ENCODE peak calls at places on chromosomes 11 and 22, in seven cellular contexts. W is thyroid gland, E is left ventricle myocardium inferior, G is mucosa of descending colon, Y is breast epithelium, B is stomach, Q is Peyer's patch. Z is an unnamed sample. For H3K4me1 and H3K9me3, the result is how much of the 10 kb centered on the place peaks cover.

GRCh38 chr11:86919557-86920210 is 35.5 kb downstream of the FZD4 start:
- DNase-seq in W (no peak), E (no peak), G (no peak), Y (no peak), B (no peak), Q (no peak), Z (no peak)

GRCh38 chr22:33083212-33083611 is 25.0 kb upstream of the SYN3 start:
- DNase-seq in W (no peak), E (no peak), G (no peak), Y (no peak), B (no peak), Q (no peak), Z (no peak)

GRCh38 chr22:38554281-38554680 is 15.7 kb downstream of the DMC1 start:
- DNase-seq in W (no peak), E (no peak), G (no peak), Y (no peak), B (no peak), Q (no peak), Z (no peak)

GRCh38 chr11:2258501-2259465 is 11.6 kb downstream of the ASCL2 start:
- DNase-seq in W (no peak), E (no peak), G (no peak), Y (no peak), B (peak), Q (peak), Z (peak)

GRCh38 chr11:120529214-120529613 is 17.7 kb downstream of the GRIK4 start:
- DNase-seq in W (no peak), E (no peak), G (no peak), Y (no peak), B (no peak), Q (no peak), Z (no peak)

GRCh38 chr11:91528965-91529364 is 695.7 kb upstream of the FAT3 start:
- DNase-seq in W (no peak), E (no peak), G (no peak), Y (no peak), B (no peak), Q (no peak), Z (no peak)

GRCh38 chr11:28521075-28521474 is 412.9 kb downstream of the METTL15 start:
- DNase-seq in W (no peak), E (no peak), G (no peak), Y (no peak), B (no peak), Q (no peak), Z (no peak)

GRCh38 chr11:29162490-29162889 is 854.3 kb downstream of the KCNA4 start:
- DNase-seq in W (no peak), E (no peak), G (no peak), Y (no peak), B (no peak), Q (no peak), Z (no peak)

GRCh38 chr22:37979782-37980181 is 4.6 kb downstream of the SOX10 start:
- DNase-seq in W (no peak), E (no peak), G (no peak), Y (no peak), B (no peak), Q (no peak), Z (no peak)

GRCh38 chr11:44952500-44953260 is 2.0 kb upstream of the TP53I11 start:
- DNase-seq in W (peak), E (no peak), G (no peak), Y (no peak), B (no peak), Q (no peak), Z (no peak)

GRCh38 chr11:16891964-16892363 is 122.2 kb downstream of the PLEKHA7 start:
- DNase-seq in W (no peak), E (no peak), G (no peak), Y (no peak), B (no peak), Q (no peak), Z (no peak)

GRCh38 chr11:82906931-82907330 is 5.4 kb downstream of the DDIAS start:
- DNase-seq in W (no peak), E (no peak), G (no peak), Y (no peak), B (no peak), Q (no peak), Z (no peak)

GRCh38 chr11:12287009-12287373 is 90.4 kb upstream of the PARVA start:
- DNase-seq in W (no peak), E (no peak), G (no peak), Y (no peak), B (peak), Q (no peak), Z (peak)

GRCh38 chr11:1565173-1565903 is 6.7 kb downstream of the DUSP8 start:
- DNase-seq in W (no peak), E (no peak), G (peak), Y (no peak), B (no peak), Q (no peak), Z (peak)

GRCh38 chr22:41891407-41891806 is 23.5 kb downstream of the SHISA8 start:
- DNase-seq in W (no peak), E (no peak), G (no peak), Y (no peak), B (no peak), Q (no peak), Z (no peak)

GRCh38 chr11:66727883-66728759 is 895 bp downstream of the SPTBN2 start:
- DNase-seq in W (no peak), E (no peak), G (peak), Y (no peak), B (no peak), Q (no peak), Z (peak)

GRCh38 chr22:31952094-31952401 is 7.7 kb downstream of the YWHAH start:
- DNase-seq in W (no peak), E (no peak), G (no peak), Y (no peak), B (no peak), Q (no peak), Z (no peak)

GRCh38 chr11:75273331-75273988 is 32.9 kb downstream of the TPBGL start:
- DNase-seq in W (no peak), E (no peak), G (no peak), Y (no peak), B (no peak), Q (peak), Z (peak)

GRCh38 chr11:22477312-22477711 is 139.1 kb downstream of the SLC17A6 start:
- DNase-seq in W (no peak), E (no peak), G (no peak), Y (no peak), B (no peak), Q (no peak), Z (no peak)

GRCh38 chr11:5196067-5196466 is 4.4 kb downstream of the OR51V1 start:
- DNase-seq in W (no peak), E (no peak), G (no peak), Y (no peak), B (no peak), Q (no peak), Z (no peak)

GRCh38 chr11:31118566-31118965 is 251.0 kb downstream of the DCDC1 start:
- DNase-seq in W (no peak), E (no peak), G (no peak), Y (no peak), B (no peak), Q (no peak), Z (no peak)

GRCh38 chr11:94305146-94305545 is 766 bp downstream of the IZUMO1R start:
- DNase-seq in W (no peak), E (no peak), G (no peak), Y (no peak), B (no peak), Q (no peak), Z (no peak)

GRCh38 chr11:85955531-85955930 is 100.3 kb downstream of the CCDC83 start:
- DNase-seq in W (no peak), E (no peak), G (no peak), Y (no peak), B (no peak), Q (no peak), Z (no peak)

GRCh38 chr22:38446018-38446601 is 8.9 kb downstream of the KCNJ4 start:
- DNase-seq in W (no peak), E (no peak), G (no peak), Y (no peak), B (no peak), Q (no peak), Z (no peak)

GRCh38 chr22:35900483-35901168 is 128.0 kb downstream of the RBFOX2 start:
- DNase-seq in W (no peak), E (no peak), G (no peak), Y (no peak), B (no peak), Q (no peak), Z (no peak)

GRCh38 chr11:72561856-72562255 is 112.4 kb downstream of the PDE2A start:
- DNase-seq in W (no peak), E (no peak), G (no peak), Y (no peak), B (no peak), Q (no peak), Z (no peak)

GRCh38 chr11:102234779-102235439 is 82.4 kb upstream of the BIRC3 start:
- DNase-seq in W (no peak), E (no peak), G (no peak), Y (no peak), B (no peak), Q (no peak), Z (no peak)

GRCh38 chr11:129192150-129192549 is at the start of gene ARHGAP32:
- DNase-seq in W (no peak), E (no peak), G (no peak), Y (no peak), B (no peak), Q (no peak), Z (no peak)

GRCh38 chr11:116885951-116886629 is 48.7 kb upstream of the APOA1 start:
- DNase-seq in W (peak), E (no peak), G (no peak), Y (no peak), B (no peak), Q (no peak), Z (no peak)

GRCh38 chr11:61834278-61835004 is 6.3 kb downstream of the FADS2 start:
- DNase-seq in W (no peak), E (peak), G (no peak), Y (no peak), B (no peak), Q (no peak), Z (no peak)

GRCh38 chr22:38272373-38273134 is at the start of gene TMEM184B:
- DNase-seq in W (peak), E (peak), G (peak), Y (peak), B (peak), Q (peak), Z (peak)

GRCh38 chr22:23822101-23822671 is 16.6 kb downstream of the DERL3 start:
- DNase-seq in W (no peak), E (no peak), G (no peak), Y (peak), B (no peak), Q (no peak), Z (no peak)

GRCh38 chr11:74025467-74026166 is 16.7 kb upstream of the UCP3 start:
- DNase-seq in W (no peak), E (no peak), G (no peak), Y (no peak), B (no peak), Q (no peak), Z (no peak)

GRCh38 chr22:43109921-43110443 is 568 bp upstream of the BIK start:
- DNase-seq in W (no peak), E (no peak), G (peak), Y (no peak), B (no peak), Q (no peak), Z (no peak)

GRCh38 chr22:27231266-27231665 is 570.3 kb downstream of the MN1 start:
- DNase-seq in W (no peak), E (no peak), G (no peak), Y (no peak), B (no peak), Q (no peak), Z (no peak)

GRCh38 chr11:18383388-18384156 is 10.8 kb upstream of the LDHA start:
- DNase-seq in W (peak), E (peak), G (peak), Y (peak), B (peak), Q (peak), Z (peak)

GRCh38 chr11:7573193-7573557 is 59.4 kb downstream of the PPFIBP2 start:
- DNase-seq in W (no peak), E (no peak), G (no peak), Y (no peak), B (no peak), Q (no peak), Z (no peak)
- H3K4me1 ChIP-seq in W (half or more), E (under half), G (half or more), Y (under half), B (half or more), Q (under half), Z (under half)

GRCh38 chr11:64827451-64827839 is 17.0 kb downstream of the CDC42BPG start:
- DNase-seq in W (no peak), E (no peak), G (no peak), Y (no peak), B (no peak), Q (no peak), Z (no peak)

GRCh38 chr11:64826062-64826461 is 15.7 kb upstream of the MEN1 start:
- DNase-seq in W (no peak), E (no peak), G (no peak), Y (no peak), B (no peak), Q (no peak), Z (no peak)

GRCh38 chr11:64826578-64827450 is 16.5 kb upstream of the MEN1 start:
- DNase-seq in W (no peak), E (no peak), G (no peak), Y (no peak), B (no peak), Q (no peak), Z (no peak)

GRCh38 chr11:64823568-64824119 is 13.3 kb upstream of the MEN1 start:
- DNase-seq in W (no peak), E (no peak), G (no peak), Y (no peak), B (no peak), Q (no peak), Z (no peak)
- H3K9me3 ChIP-seq in W (under half), E (under half), G (under half), Y (under half), B (under half), Q (under half), Z (under half)

DNA sequence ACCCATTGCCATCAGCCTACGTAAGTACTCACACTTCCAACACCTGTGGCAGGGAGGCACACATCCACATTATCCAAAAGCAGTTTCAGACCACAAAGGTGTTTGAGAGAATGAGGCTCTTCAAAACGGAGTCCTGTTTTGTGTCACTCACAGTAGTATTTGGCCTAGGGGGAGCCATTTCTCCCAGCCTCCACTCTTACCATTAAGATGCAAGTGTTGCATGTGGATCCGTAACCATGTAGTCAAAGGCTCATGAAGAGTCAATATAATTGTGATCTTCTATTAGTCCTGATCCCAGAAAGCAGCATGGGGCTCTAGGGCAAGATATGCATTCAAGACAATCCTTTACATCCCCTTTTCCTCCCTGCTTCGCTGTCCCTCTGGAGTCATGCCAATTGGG is 41.5 kb downstream of the IL10RA start:
- DNase-seq in W (no peak), E (no peak), G (no peak), Y (no peak), B (no peak), Q (no peak), Z (no peak)
- H3K4me1 ChIP-seq in W (under half), E (under half), G (under half), Y (under half), B (under half), Q (under half), Z (under half)

GRCh38 chr11:35105319-35106063 is 33.5 kb upstream of the CD44 start:
- DNase-seq in W (peak), E (peak), G (no peak), Y (no peak), B (no peak), Q (no peak), Z (no peak)
- H3K9me3 ChIP-seq in W (under half), E (under half), G (under half), Y (under half), B (under half), Q (under half), Z (under half)

GRCh38 chr11:79060534-79060933 is 380.3 kb downstream of the TENM4 start:
- DNase-seq in W (no peak), E (no peak), G (no peak), Y (no peak), B (no peak), Q (no peak), Z (no peak)
- H3K4me1 ChIP-seq in W (under half), E (under half), G (under half), Y (under half), B (under half), Q (under half), Z (under half)

GRCh38 chr22:47601666-47602065 is 839.2 kb downstream of the TBC1D22A start:
- DNase-seq in W (no peak), E (no peak), G (no peak), Y (no peak), B (peak), Q (peak), Z (peak)
- H3K9me3 ChIP-seq in W (under half), E (under half), G (under half), Y (under half), B (under half), Q (under half), Z (under half)

GRCh38 chr22:45584621-45585436 is 82.1 kb downstream of the FBLN1 start:
- DNase-seq in W (no peak), E (no peak), G (no peak), Y (no peak), B (no peak), Q (no peak), Z (no peak)
- H3K4me1 ChIP-seq in W (under half), E (under half), G (under half), Y (under half), B (under half), Q (under half), Z (under half)

GRCh38 chr11:62853279-62853965 is 14.0 kb upstream of the WDR74 start:
- DNase-seq in W (no peak), E (no peak), G (no peak), Y (no peak), B (no peak), Q (no peak), Z (no peak)
- H3K9me3 ChIP-seq in W (under half), E (under half), G (under half), Y (under half), B (under half), Q (under half), Z (under half)

GRCh38 chr11:122104381-122104780 is 11.6 kb downstream of the BLID start:
- DNase-seq in W (no peak), E (no peak), G (no peak), Y (no peak), B (no peak), Q (no peak), Z (no peak)

GRCh38 chr11:122107045-122107444 is 9.0 kb downstream of the BLID start:
- DNase-seq in W (no peak), E (no peak), G (no peak), Y (no peak), B (no peak), Q (no peak), Z (no peak)

GRCh38 chr11:122103366-122103765 is 12.6 kb downstream of the BLID start:
- DNase-seq in W (no peak), E (no peak), G (no peak), Y (no peak), B (no peak), Q (no peak), Z (no peak)

GRCh38 chr11:122107566-122107965 is 8.4 kb downstream of the BLID start:
- DNase-seq in W (no peak), E (no peak), G (no peak), Y (no peak), B (no peak), Q (no peak), Z (no peak)

DNA sequence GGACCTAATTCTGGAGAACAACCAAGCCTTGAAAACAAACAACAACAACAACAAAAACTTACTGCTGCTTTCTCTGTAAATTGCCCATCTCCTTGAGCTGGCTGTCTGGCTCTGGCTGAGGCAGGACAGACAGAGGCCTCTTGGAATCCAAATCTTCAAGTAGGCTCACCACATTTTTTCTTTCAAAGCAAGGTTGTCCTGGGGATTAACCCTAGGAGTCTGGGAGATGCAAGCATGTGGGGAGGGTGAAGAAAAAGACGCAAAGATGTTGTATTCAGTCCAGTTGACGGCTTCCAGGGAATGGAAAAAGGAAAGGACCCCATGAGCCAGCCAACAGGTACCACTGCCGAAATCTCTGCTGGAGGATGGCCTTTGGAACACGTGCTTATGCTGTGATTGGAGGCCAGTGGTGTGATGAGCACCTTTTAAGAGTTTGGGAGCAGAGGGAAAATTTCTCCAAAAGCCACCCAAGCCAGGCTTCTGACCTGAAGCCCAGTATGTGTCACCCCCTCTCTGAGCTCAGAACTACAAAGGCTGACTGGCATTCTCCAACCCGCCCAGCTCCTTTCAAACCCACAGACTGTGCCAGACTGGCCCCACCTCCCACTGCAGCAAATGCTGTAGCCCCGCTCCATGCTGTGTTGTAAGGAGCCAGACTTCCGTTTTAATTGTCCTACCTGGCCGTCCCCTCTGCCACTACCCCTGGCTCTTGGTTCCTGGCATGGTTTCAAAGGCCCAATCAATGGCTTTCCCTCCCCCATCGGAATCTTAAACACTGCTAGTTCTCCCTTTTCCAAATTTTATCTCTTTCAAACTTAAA is 10.8 kb downstream of the BLID start:
- DNase-seq in W (peak), E (no peak), G (no peak), Y (no peak), B (no peak), Q (no peak), Z (no peak)
- H3K4me1 ChIP-seq in W (under half), E (under half), G (under half), Y (under half), B (under half), Q (under half), Z (under half)

GRCh38 chr11:130198964-130199363 is 39.4 kb downstream of the ST14 start:
- DNase-seq in W (no peak), E (no peak), G (no peak), Y (no peak), B (no peak), Q (no peak), Z (no peak)
- H3K9me3 ChIP-seq in W (under half), E (under half), G (under half), Y (under half), B (under half), Q (under half), Z (under half)